ENCODE peak calls at places on chromosomes 6 and 20, in seven cellular contexts. N is BE2C; F is endothelial cell of umbilical vein; H is neuronal stem cell; A is CD8-positive, alpha-beta T cell; O is left ventricle myocardium inferior; Z is K562. J is an unnamed sample.
A peak's percentile ranks its signal among the peaks of the same experiment; 100 is the strongest.

GRCh38 chr6:29813809-29814208 is 13.8 kb upstream of the HLA-G start:
- DNase-seq in N (no peak), A (no peak), F (no peak), Z (peak; percentile 44), O (no peak), H (no peak), J (no peak)

GRCh38 chr20:40265872-40266533 is 423.0 kb downstream of the MAFB start:
- DNase-seq in H (no peak), O (no peak), F (peak; percentile 58), N (peak; percentile 49), Z (no peak), A (no peak), J (no peak)

GRCh38 chr6:107917468-107918375 is 40.3 kb downstream of the SEC63 start:
- DNase-seq in A (no peak), O (no peak), N (peak; percentile 10), H (no peak), Z (no peak), F (no peak), J (no peak)

GRCh38 chr6:109236140-109237081 is 141.1 kb downstream of the CEP57L1 start:
- DNase-seq in N (peak; percentile 45), F (no peak), O (no peak), H (peak; percentile 64), A (no peak), Z (peak; percentile 43), J (peak; percentile 54)

GRCh38 chr20:3021777-3022176 is 21.6 kb upstream of the GNRH2 start:
- DNase-seq in O (no peak), A (no peak), F (no peak), H (no peak), N (no peak), Z (no peak), J (no peak)

GRCh38 chr20:4512891-4513550 is 208.7 kb upstream of the PRND start:
- DNase-seq in O (no peak), H (no peak), A (no peak), N (no peak), F (peak; percentile 90), Z (no peak), J (no peak)

GRCh38 chr6:90217621-90218496 is 78.8 kb downstream of the BACH2 start:
- DNase-seq in Z (no peak), F (no peak), H (no peak), N (no peak), O (no peak), A (peak; percentile 48), J (peak; percentile 64)

GRCh38 chr6:90338409-90338808 is 41.8 kb upstream of the BACH2 start:
- DNase-seq in H (no peak), N (no peak), Z (no peak), O (no peak), F (no peak), A (no peak), J (no peak)

GRCh38 chr6:88490865-88491264 is 324.7 kb upstream of the CNR1 start:
- DNase-seq in N (no peak), Z (no peak), F (peak; percentile 70), O (no peak), A (no peak), H (no peak), J (no peak)

GRCh38 chr20:290081-290831 is at the start of gene C20orf96:
- DNase-seq in N (peak; percentile 82), A (peak; percentile 84), H (peak; percentile 89), O (peak; percentile 93), Z (peak; percentile 95), F (peak; percentile 94), J (peak; percentile 96)

GRCh38 chr6:15621203-15622044 is 41.4 kb downstream of the DTNBP1 start:
- DNase-seq in F (peak; percentile 20), Z (peak; percentile 37), N (peak; percentile 71), A (no peak), H (peak; percentile 23), O (peak; percentile 63), J (peak; percentile 73)

GRCh38 chr6:132961610-132962009 is 147.2 kb downstream of the RPS12 start:
- DNase-seq in F (no peak), N (no peak), A (no peak), H (no peak), O (no peak), Z (no peak), J (no peak)

GRCh38 chr6:22067127-22067526 is 229.7 kb downstream of the PRL start:
- DNase-seq in H (no peak), N (no peak), F (peak; percentile 64), Z (no peak), O (no peak), A (no peak), J (no peak)

GRCh38 chr6:52990342-52990741 is 4.7 kb downstream of the GSTA4 start:
- DNase-seq in N (no peak), F (no peak), Z (no peak), O (no peak), A (no peak), H (no peak), J (no peak)

GRCh38 chr6:39378175-39378889 is 55.8 kb upstream of the KCNK16 start:
- DNase-seq in O (no peak), N (no peak), H (no peak), F (no peak), A (no peak), Z (no peak), J (no peak)

GRCh38 chr20:33006776-33007375 is 628 bp upstream of the BPIFB2 start:
- DNase-seq in A (no peak), F (no peak), N (no peak), Z (no peak), H (no peak), O (no peak), J (no peak)

GRCh38 chr6:39092124-39092523 is 22.9 kb downstream of the SAYSD1 start:
- DNase-seq in H (peak; percentile 18), F (no peak), Z (peak; percentile 36), O (no peak), N (no peak), A (no peak), J (no peak)

GRCh38 chr20:62305765-62306431 is 3.1 kb downstream of the ADRM1 start:
- DNase-seq in H (no peak), N (no peak), O (no peak), F (no peak), Z (no peak), A (no peak), J (no peak)

GRCh38 chr20:62304331-62305148 is 1.7 kb downstream of the ADRM1 start:
- DNase-seq in H (no peak), O (no peak), Z (no peak), A (no peak), N (no peak), F (no peak), J (no peak)

GRCh38 chr20:62306440-62307187 is 3.8 kb downstream of the ADRM1 start:
- DNase-seq in N (no peak), Z (no peak), H (no peak), O (no peak), F (no peak), A (no peak), J (no peak)

GRCh38 chr20:62303327-62304226 is 780 bp downstream of the ADRM1 start:
- DNase-seq in N (peak; percentile 27), F (peak; percentile 36), O (no peak), H (no peak), Z (no peak), A (no peak), J (no peak)

DNA sequence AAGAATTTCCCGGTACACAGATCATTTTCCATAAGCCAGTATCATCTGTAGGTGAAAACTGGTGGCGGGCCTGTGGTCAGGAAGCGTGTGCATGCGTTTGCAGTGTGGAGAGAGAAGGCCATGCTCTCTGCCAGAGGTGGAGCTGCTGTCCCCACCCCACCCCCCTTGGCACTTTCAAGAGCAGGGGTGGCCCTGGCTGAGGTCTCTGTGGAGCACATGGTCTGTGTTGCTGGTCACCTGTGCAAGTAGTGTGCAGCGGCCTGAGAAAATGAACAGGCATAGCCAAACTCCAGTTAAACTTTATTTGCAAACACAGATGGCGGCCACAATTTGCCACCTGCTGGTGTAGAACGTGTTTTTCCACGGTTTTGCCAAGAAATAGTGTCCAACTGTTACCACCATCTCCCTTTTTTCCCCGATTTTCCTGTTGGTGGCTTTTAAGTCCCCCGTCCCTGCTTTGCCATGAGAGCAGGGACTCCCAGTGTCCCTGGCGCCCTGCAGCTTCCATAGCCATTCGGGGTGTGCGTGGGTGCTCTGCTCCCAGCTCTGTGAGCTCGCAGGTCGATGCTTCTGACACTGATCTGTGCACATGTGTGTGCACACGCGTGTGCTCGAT is 2.5 kb downstream of the ADRM1 start:
- DNase-seq in Z (peak; percentile 27), H (no peak), N (no peak), F (no peak), A (no peak), O (no peak), J (no peak)
- H3K36me3 ChIP-seq in Z (peaks cover 67% of the 10 kb centered on the region), H (peaks cover 47% of the 10 kb centered on the region), N (peaks cover 58% of the 10 kb centered on the region), F (peaks cover 19% of the 10 kb centered on the region), A (peaks cover 18% of the 10 kb centered on the region), O (peaks cover 60% of the 10 kb centered on the region), J (peaks cover 63% of the 10 kb centered on the region)

DNA sequence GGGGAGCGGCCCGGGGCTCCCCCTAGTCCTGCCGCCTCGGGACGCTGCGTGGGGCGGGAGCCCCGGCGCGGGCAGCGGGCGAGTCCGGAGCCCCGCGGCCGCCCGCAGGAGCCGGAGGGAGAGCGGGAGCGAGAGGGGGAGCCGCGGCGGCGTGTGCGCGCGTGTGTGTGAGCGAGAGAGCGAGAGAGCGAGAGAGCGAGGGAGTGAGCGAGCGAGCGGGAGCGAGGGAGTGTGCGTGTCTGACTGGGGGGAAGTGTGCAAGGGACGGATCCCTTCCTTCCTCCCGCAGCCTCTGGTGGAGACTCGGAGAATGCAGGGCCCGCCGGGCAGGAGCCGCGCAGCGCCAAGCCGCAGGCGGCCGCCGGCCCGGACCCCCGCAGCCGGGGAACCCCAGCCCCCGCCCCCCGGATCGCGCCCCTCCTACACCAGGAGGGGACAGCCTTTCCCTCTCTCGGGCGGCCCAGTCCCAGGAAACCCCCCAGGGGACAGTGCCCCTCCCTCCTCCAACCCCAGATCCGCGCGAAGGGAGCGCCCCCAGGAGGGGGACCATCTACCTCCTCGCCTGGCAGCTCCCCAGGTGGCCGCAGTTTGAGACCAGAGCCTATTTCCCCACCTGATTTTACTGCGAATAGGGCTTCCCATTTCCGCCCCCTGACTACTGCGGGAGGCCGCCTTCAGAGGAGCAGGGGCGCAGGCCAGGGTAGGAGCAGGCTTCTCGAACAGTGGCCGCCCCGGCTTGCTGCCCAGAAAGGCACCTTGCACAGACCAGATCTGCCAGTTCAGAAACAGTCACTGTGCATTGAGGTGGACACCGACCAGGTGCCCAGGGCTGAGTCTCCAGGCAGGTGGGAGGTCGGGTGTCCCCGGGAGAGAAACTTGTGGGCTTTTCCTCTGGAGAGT is at the start of gene CDH22:
- DNase-seq in H (peak; percentile 48), Z (peak; percentile 72), F (peak; percentile 27), O (peak; percentile 37), A (peak; percentile 34), N (peak; percentile 82), J (no peak)
- H3K4me3 ChIP-seq in H (peak within 1 kb of the TSS; percentile 86), Z (peak within 1 kb of the TSS; percentile 31), F (no peak within 1 kb of the TSS), O (peak within 1 kb of the TSS; percentile 66), A (peak within 1 kb of the TSS; percentile 41), N (peak within 1 kb of the TSS; percentile 43), J (peak within 1 kb of the TSS; percentile 34)

DNA sequence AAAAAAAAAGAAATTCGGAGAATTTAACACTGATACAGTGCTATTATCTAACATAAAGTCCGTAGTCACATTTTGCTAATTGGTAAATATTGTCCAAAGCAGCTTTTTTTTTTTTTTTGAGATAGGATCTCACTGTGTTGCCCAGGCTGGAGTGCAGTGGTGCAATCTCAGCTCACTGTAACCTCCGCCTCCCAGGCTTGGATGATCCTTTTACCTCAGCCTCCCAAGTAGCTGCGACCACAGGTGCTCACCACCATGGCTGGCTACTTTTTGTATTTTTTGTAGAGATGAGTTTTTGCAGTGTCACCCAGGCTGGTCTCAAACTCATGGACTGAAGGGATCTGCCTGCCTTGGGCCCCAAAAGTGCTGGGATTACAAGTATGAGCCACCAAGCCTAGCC is 15.9 kb downstream of the MTO1 start:
- DNase-seq in A (no peak), O (no peak), F (no peak), H (no peak), Z (no peak), N (no peak), J (no peak)
- H3K36me3 ChIP-seq in A (peaks cover 33% of the 10 kb centered on the region), O (peaks cover 95% of the 10 kb centered on the region), F (peaks cover 22% of the 10 kb centered on the region), H (peaks cover 21% of the 10 kb centered on the region), Z (peaks cover 83% of the 10 kb centered on the region), N (peaks cover 57% of the 10 kb centered on the region), J (peaks cover 97% of the 10 kb centered on the region)

GRCh38 chr20:19986419-19986818 is 30.7 kb upstream of the NAA20 start:
- DNase-seq in N (no peak), F (no peak), O (no peak), H (no peak), Z (no peak), A (no peak), J (no peak)
- H3K4me3 ChIP-seq in N (no peak overlapping the region), F (no peak overlapping the region), O (no peak overlapping the region), H (no peak overlapping the region), Z (no peak overlapping the region), A (no peak overlapping the region), J (no peak overlapping the region)

J was measured in left lung.